ENCODE peak calls at places on chromosomes 11 and 22, in six cellular contexts. One of them, this sample, is unnamed.

GRCh38 chr11:47333526-47333845 is 19.0 kb downstream of the MYBPC3 start:
- DNase-seq in stimulated activated CD4-positive, alpha-beta T cell treated with anti-CD3 and anti-CD28 coated beads, Interleukin-15, amount 100 ng/mL, for 1 hour: no peak
- DNase-seq in mucosa of descending colon: no peak
- DNase-seq in K562: no peak
- DNase-seq in globus pallidus: no peak
- DNase-seq in G401: no peak
- DNase-seq in this sample: no peak

GRCh38 chr11:116438651-116439479 is 333.9 kb downstream of the BUD13 start:
- DNase-seq in stimulated activated CD4-positive, alpha-beta T cell treated with anti-CD3 and anti-CD28 coated beads, Interleukin-15, amount 100 ng/mL, for 1 hour: no peak
- DNase-seq in mucosa of descending colon: no peak
- DNase-seq in K562: no peak
- DNase-seq in globus pallidus: no peak
- DNase-seq in G401: no peak
- DNase-seq in this sample: no peak

GRCh38 chr11:37026741-37027140 is 428.7 kb upstream of the RAG2 start:
- DNase-seq in stimulated activated CD4-positive, alpha-beta T cell treated with anti-CD3 and anti-CD28 coated beads, Interleukin-15, amount 100 ng/mL, for 1 hour: no peak
- DNase-seq in mucosa of descending colon: no peak
- DNase-seq in K562: no peak
- DNase-seq in globus pallidus: no peak
- DNase-seq in G401: no peak
- DNase-seq in this sample: no peak

GRCh38 chr11:27100534-27100933 is 59.9 kb downstream of the BBOX1 start:
- DNase-seq in stimulated activated CD4-positive, alpha-beta T cell treated with anti-CD3 and anti-CD28 coated beads, Interleukin-15, amount 100 ng/mL, for 1 hour: no peak
- DNase-seq in mucosa of descending colon: no peak
- DNase-seq in K562: no peak
- DNase-seq in globus pallidus: no peak
- DNase-seq in G401: no peak
- DNase-seq in this sample: no peak

GRCh38 chr22:31086703-31087330 is 5.7 kb downstream of the SMTN start:
- DNase-seq in stimulated activated CD4-positive, alpha-beta T cell treated with anti-CD3 and anti-CD28 coated beads, Interleukin-15, amount 100 ng/mL, for 1 hour: no peak
- DNase-seq in mucosa of descending colon: no peak
- DNase-seq in K562: peak
- DNase-seq in globus pallidus: no peak
- DNase-seq in G401: no peak
- DNase-seq in this sample: no peak

GRCh38 chr22:19705181-19705934 is 8.9 kb upstream of the SEPTIN5 start:
- DNase-seq in stimulated activated CD4-positive, alpha-beta T cell treated with anti-CD3 and anti-CD28 coated beads, Interleukin-15, amount 100 ng/mL, for 1 hour: no peak
- DNase-seq in mucosa of descending colon: no peak
- DNase-seq in K562: peak
- DNase-seq in globus pallidus: no peak
- DNase-seq in G401: no peak
- DNase-seq in this sample: no peak

GRCh38 chr22:38927033-38927789 is 30.2 kb upstream of the APOBEC3A start:
- DNase-seq in stimulated activated CD4-positive, alpha-beta T cell treated with anti-CD3 and anti-CD28 coated beads, Interleukin-15, amount 100 ng/mL, for 1 hour: peak
- DNase-seq in mucosa of descending colon: peak
- DNase-seq in K562: peak
- DNase-seq in globus pallidus: peak
- DNase-seq in G401: peak
- DNase-seq in this sample: no peak

GRCh38 chr22:17804331-17805080 is 30.2 kb upstream of the BID start:
- DNase-seq in stimulated activated CD4-positive, alpha-beta T cell treated with anti-CD3 and anti-CD28 coated beads, Interleukin-15, amount 100 ng/mL, for 1 hour: no peak
- DNase-seq in mucosa of descending colon: no peak
- DNase-seq in K562: no peak
- DNase-seq in globus pallidus: no peak
- DNase-seq in G401: no peak
- DNase-seq in this sample: no peak

GRCh38 chr11:134411887-134412507 is at the start of gene B3GAT1:
- DNase-seq in stimulated activated CD4-positive, alpha-beta T cell treated with anti-CD3 and anti-CD28 coated beads, Interleukin-15, amount 100 ng/mL, for 1 hour: no peak
- DNase-seq in mucosa of descending colon: no peak
- DNase-seq in K562: no peak
- DNase-seq in globus pallidus: no peak
- DNase-seq in G401: no peak
- DNase-seq in this sample: no peak

GRCh38 chr11:73876424-73877300 is at the start of the genes COA4 and PAAF1:
- DNase-seq in stimulated activated CD4-positive, alpha-beta T cell treated with anti-CD3 and anti-CD28 coated beads, Interleukin-15, amount 100 ng/mL, for 1 hour: peak
- DNase-seq in mucosa of descending colon: peak
- DNase-seq in K562: peak
- DNase-seq in globus pallidus: peak
- DNase-seq in G401: peak
- DNase-seq in this sample: peak

GRCh38 chr22:20479612-20480196 is 15.9 kb downstream of the KLHL22 start:
- DNase-seq in stimulated activated CD4-positive, alpha-beta T cell treated with anti-CD3 and anti-CD28 coated beads, Interleukin-15, amount 100 ng/mL, for 1 hour: no peak
- DNase-seq in mucosa of descending colon: no peak
- DNase-seq in K562: no peak
- DNase-seq in globus pallidus: no peak
- DNase-seq in G401: no peak
- DNase-seq in this sample: no peak

GRCh38 chr11:72591785-72592490 is 82.3 kb downstream of the PDE2A start:
- DNase-seq in stimulated activated CD4-positive, alpha-beta T cell treated with anti-CD3 and anti-CD28 coated beads, Interleukin-15, amount 100 ng/mL, for 1 hour: no peak
- DNase-seq in mucosa of descending colon: no peak
- DNase-seq in K562: no peak
- DNase-seq in globus pallidus: no peak
- DNase-seq in G401: peak
- DNase-seq in this sample: no peak